ENCODE peak calls at places on chromosome 9, in nine cellular contexts. N is stimulated activated CD4-positive, alpha-beta T cell treated with anti-CD3 and anti-CD28 coated beads, Interleukin-4, amount 100 ng/mL, for 24 hours; M is fibroblast of lung; R is stomach; B is NCI-H345; P is HEK293T; J is COR-L47; F is endothelial cell of umbilical vein; I is A549. G is an unnamed sample.

GRCh38 chr9:61668846-61669245 is 479.0 kb downstream of the SPATA31A7 start:
- DNase-seq in N (no peak), M (no peak), R (no peak), B (no peak), P (no peak), J (no peak), F (no peak), I (no peak), G (no peak)

GRCh38 chr9:99135498-99135897 is 30.6 kb downstream of the TGFBR1 start:
- DNase-seq in N (no peak), M (no peak), R (no peak), B (no peak), P (no peak), J (no peak), F (no peak), I (no peak), G (no peak)

GRCh38 chr9:111399772-111400563 is 69.9 kb upstream of the OR2K2 start:
- DNase-seq in N (no peak), M (peak), R (peak), B (peak), P (peak), J (peak), F (peak), I (peak), G (no peak)

GRCh38 chr9:114688388-114688787 is 6.4 kb upstream of the TEX48 start:
- DNase-seq in N (no peak), M (no peak), R (no peak), B (no peak), P (no peak), J (no peak), F (no peak), I (no peak), G (no peak)

GRCh38 chr9:38380872-38381534 is 11.5 kb upstream of the ALDH1B1 start:
- DNase-seq in N (no peak), M (no peak), R (no peak), B (peak), P (no peak), J (peak), F (no peak), I (peak), G (no peak)

GRCh38 chr9:6757132-6757987 is at the start of gene KDM4C:
- DNase-seq in N (peak), M (peak), R (peak), B (peak), P (peak), J (peak), F (peak), I (peak), G (peak)

GRCh38 chr9:105842023-105842644 is 147.8 kb downstream of the TMEM38B start:
- DNase-seq in N (peak), M (peak), R (no peak), B (peak), P (peak), J (peak), F (peak), I (peak), G (no peak)

GRCh38 chr9:88980732-88981336 is 10.4 kb upstream of the S1PR3 start:
- DNase-seq in N (no peak), M (peak), R (no peak), B (no peak), P (no peak), J (no peak), F (no peak), I (no peak), G (peak)

GRCh38 chr9:34662544-34663295 is at the start of gene CCL27:
- DNase-seq in N (no peak), M (no peak), R (no peak), B (no peak), P (no peak), J (no peak), F (no peak), I (no peak), G (no peak)

GRCh38 chr9:97982191-97982718 is 886 bp upstream of the ANP32B start:
- DNase-seq in N (no peak), M (peak), R (no peak), B (no peak), P (no peak), J (no peak), F (no peak), I (no peak), G (no peak)